ENCODE peak calls at places on chromosomes 2 and 18, in seven cellular contexts. One of them, this sample, is unnamed.

GRCh38 chr2:146820672-146821071 is 1024.2 kb upstream of the ACVR2A start:
- DNase-seq in transverse colon: no peak
- DNase-seq in right lobe of liver: no peak
- DNase-seq in sigmoid colon: no peak
- DNase-seq in lower leg skin: no peak
- DNase-seq in stomach: no peak
- DNase-seq in upper lobe of left lung: no peak
- DNase-seq in this sample: no peak

GRCh38 chr2:27710640-27711430 is 47.1 kb downstream of the SLC4A1AP start:
- DNase-seq in transverse colon: no peak
- DNase-seq in right lobe of liver: no peak
- DNase-seq in sigmoid colon: no peak
- DNase-seq in lower leg skin: no peak
- DNase-seq in stomach: no peak
- DNase-seq in upper lobe of left lung: peak
- DNase-seq in this sample: peak

GRCh38 chr18:51188024-51188701 is 9.3 kb downstream of the MEX3C start:
- DNase-seq in transverse colon: no peak
- DNase-seq in right lobe of liver: no peak
- DNase-seq in sigmoid colon: no peak
- DNase-seq in lower leg skin: no peak
- DNase-seq in stomach: no peak
- DNase-seq in upper lobe of left lung: no peak
- DNase-seq in this sample: no peak

GRCh38 chr2:61266653-61267505 is 104.9 kb downstream of the C2orf74 start:
- DNase-seq in transverse colon: no peak
- DNase-seq in right lobe of liver: no peak
- DNase-seq in sigmoid colon: no peak
- DNase-seq in lower leg skin: no peak
- DNase-seq in stomach: no peak
- DNase-seq in upper lobe of left lung: no peak
- DNase-seq in this sample: no peak

GRCh38 chr2:28544405-28544914 is 48.6 kb downstream of the PLB1 start:
- DNase-seq in transverse colon: peak
- DNase-seq in right lobe of liver: no peak
- DNase-seq in sigmoid colon: peak
- DNase-seq in lower leg skin: no peak
- DNase-seq in stomach: no peak
- DNase-seq in upper lobe of left lung: no peak
- DNase-seq in this sample: no peak

GRCh38 chr2:98460573-98461560 is 16.2 kb downstream of the INPP4A start:
- DNase-seq in transverse colon: peak
- DNase-seq in right lobe of liver: no peak
- DNase-seq in sigmoid colon: peak
- DNase-seq in lower leg skin: no peak
- DNase-seq in stomach: peak
- DNase-seq in upper lobe of left lung: no peak
- DNase-seq in this sample: peak

GRCh38 chr2:233034091-233034882 is 1.8 kb downstream of the NEU2 start:
- DNase-seq in transverse colon: no peak
- DNase-seq in right lobe of liver: no peak
- DNase-seq in sigmoid colon: no peak
- DNase-seq in lower leg skin: no peak
- DNase-seq in stomach: no peak
- DNase-seq in upper lobe of left lung: no peak
- DNase-seq in this sample: no peak

GRCh38 chr2:58939388-58939787 is 698.3 kb upstream of the FANCL start:
- DNase-seq in transverse colon: no peak
- DNase-seq in right lobe of liver: no peak
- DNase-seq in sigmoid colon: no peak
- DNase-seq in lower leg skin: no peak
- DNase-seq in stomach: no peak
- DNase-seq in upper lobe of left lung: no peak
- DNase-seq in this sample: no peak

DNA sequence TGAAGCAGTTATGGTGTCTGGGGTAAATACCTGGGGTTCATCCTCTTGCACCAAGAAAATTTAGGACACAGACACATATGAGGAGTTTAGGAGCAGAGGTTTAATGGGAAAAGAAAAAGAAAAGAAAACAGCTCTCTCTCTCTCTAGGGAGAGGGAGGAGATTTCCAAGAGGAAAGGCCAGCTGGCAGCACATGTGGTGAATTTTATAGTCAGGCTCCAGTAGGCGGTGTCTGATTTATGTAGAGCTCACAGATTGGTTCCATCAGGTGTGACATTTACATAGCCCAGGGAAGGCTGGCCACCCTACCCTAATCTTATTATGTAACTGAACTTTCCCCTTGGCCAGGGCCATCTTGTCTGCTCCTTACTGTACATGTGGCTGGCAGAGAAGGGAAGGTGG is 297.5 kb upstream of the RGPD4 start:
- DNase-seq in transverse colon: no peak
- DNase-seq in right lobe of liver: no peak
- DNase-seq in sigmoid colon: no peak
- DNase-seq in lower leg skin: no peak
- DNase-seq in stomach: no peak
- DNase-seq in upper lobe of left lung: no peak
- DNase-seq in this sample: no peak
- TF ChIP-seq CTCF in transverse colon: no peak
- TF ChIP-seq CTCF in right lobe of liver: no peak
- TF ChIP-seq CTCF in sigmoid colon: no peak
- TF ChIP-seq CTCF in lower leg skin: no peak
- TF ChIP-seq CTCF in stomach: no peak
- TF ChIP-seq CTCF in upper lobe of left lung: no peak
- TF ChIP-seq CTCF in this sample: no peak

DNA sequence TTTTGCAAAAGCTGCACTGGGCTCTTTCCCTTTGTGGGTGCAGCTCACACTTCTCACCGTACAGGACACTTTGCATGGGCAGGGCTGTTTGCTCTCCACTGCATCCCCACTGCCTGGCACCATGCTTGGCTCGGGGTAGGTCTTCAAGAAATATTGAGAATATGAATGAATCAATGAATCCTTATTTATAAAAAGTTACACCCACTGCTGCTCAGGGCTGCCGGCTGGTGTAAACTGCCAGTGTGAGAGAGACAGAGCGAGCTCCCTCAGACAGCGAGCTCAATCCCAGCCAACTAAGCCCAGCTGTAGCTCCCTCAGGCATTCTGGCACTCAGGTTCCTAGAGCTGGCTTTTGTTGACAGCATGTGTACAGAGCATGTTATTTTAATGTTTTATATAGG is 3.4 kb downstream of the TMEM185B start:
- DNase-seq in transverse colon: no peak
- DNase-seq in right lobe of liver: no peak
- DNase-seq in sigmoid colon: no peak
- DNase-seq in lower leg skin: no peak
- DNase-seq in stomach: peak
- DNase-seq in upper lobe of left lung: no peak
- DNase-seq in this sample: no peak
- H3K4me3 ChIP-seq in transverse colon: no peak
- H3K4me3 ChIP-seq in right lobe of liver: no peak
- H3K4me3 ChIP-seq in sigmoid colon: no peak
- H3K4me3 ChIP-seq in lower leg skin: no peak
- H3K4me3 ChIP-seq in stomach: no peak
- H3K4me3 ChIP-seq in upper lobe of left lung: no peak
- H3K4me3 ChIP-seq in this sample: no peak

GRCh38 chr2:888906-889566 is 61.6 kb upstream of the SNTG2 start:
- DNase-seq in transverse colon: no peak
- DNase-seq in right lobe of liver: no peak
- DNase-seq in sigmoid colon: no peak
- DNase-seq in lower leg skin: no peak
- DNase-seq in stomach: no peak
- DNase-seq in upper lobe of left lung: no peak
- DNase-seq in this sample: no peak
- TF ChIP-seq POLR2A in transverse colon: no peak
- TF ChIP-seq POLR2A in right lobe of liver: no peak
- TF ChIP-seq POLR2A in sigmoid colon: no peak
- TF ChIP-seq POLR2A in lower leg skin: no peak
- TF ChIP-seq POLR2A in stomach: no peak
- TF ChIP-seq POLR2A in upper lobe of left lung: no peak
- TF ChIP-seq POLR2A in this sample: no peak

GRCh38 chr2:105294844-105295481 is 34.6 kb downstream of the TGFBRAP1 start:
- DNase-seq in transverse colon: no peak
- DNase-seq in right lobe of liver: no peak
- DNase-seq in sigmoid colon: no peak
- DNase-seq in lower leg skin: no peak
- DNase-seq in stomach: peak
- DNase-seq in upper lobe of left lung: no peak
- DNase-seq in this sample: peak
- TF ChIP-seq CTCF in transverse colon: no peak
- TF ChIP-seq CTCF in right lobe of liver: peak
- TF ChIP-seq CTCF in sigmoid colon: no peak
- TF ChIP-seq CTCF in lower leg skin: no peak
- TF ChIP-seq CTCF in stomach: peak
- TF ChIP-seq CTCF in upper lobe of left lung: peak
- TF ChIP-seq CTCF in this sample: peak

GRCh38 chr2:168107322-168107721 is 140.1 kb downstream of the STK39 start:
- DNase-seq in transverse colon: no peak
- DNase-seq in right lobe of liver: no peak
- DNase-seq in sigmoid colon: no peak
- DNase-seq in lower leg skin: no peak
- DNase-seq in stomach: no peak
- DNase-seq in upper lobe of left lung: no peak
- DNase-seq in this sample: no peak

GRCh38 chr2:168105127-168105683 is 142.2 kb downstream of the STK39 start:
- DNase-seq in transverse colon: no peak
- DNase-seq in right lobe of liver: no peak
- DNase-seq in sigmoid colon: no peak
- DNase-seq in lower leg skin: no peak
- DNase-seq in stomach: no peak
- DNase-seq in upper lobe of left lung: no peak
- DNase-seq in this sample: no peak
- H3K4me3 ChIP-seq in transverse colon: no peak
- H3K4me3 ChIP-seq in right lobe of liver: no peak
- H3K4me3 ChIP-seq in sigmoid colon: no peak
- H3K4me3 ChIP-seq in lower leg skin: no peak
- H3K4me3 ChIP-seq in stomach: no peak
- H3K4me3 ChIP-seq in upper lobe of left lung: no peak
- H3K4me3 ChIP-seq in this sample: no peak

GRCh38 chr2:36427790-36428243 is 72.2 kb downstream of the CRIM1 start:
- DNase-seq in transverse colon: no peak
- DNase-seq in right lobe of liver: no peak
- DNase-seq in sigmoid colon: no peak
- DNase-seq in lower leg skin: no peak
- DNase-seq in stomach: no peak
- DNase-seq in upper lobe of left lung: no peak
- DNase-seq in this sample: no peak
- TF ChIP-seq POLR2A in transverse colon: no peak
- TF ChIP-seq POLR2A in right lobe of liver: no peak
- TF ChIP-seq POLR2A in sigmoid colon: no peak
- TF ChIP-seq POLR2A in lower leg skin: no peak
- TF ChIP-seq POLR2A in stomach: no peak
- TF ChIP-seq POLR2A in upper lobe of left lung: no peak
- TF ChIP-seq POLR2A in this sample: no peak

GRCh38 chr2:40113997-40114396 is 334.9 kb upstream of the THUMPD2 start:
- DNase-seq in transverse colon: no peak
- DNase-seq in right lobe of liver: no peak
- DNase-seq in sigmoid colon: no peak
- DNase-seq in lower leg skin: no peak
- DNase-seq in stomach: no peak
- DNase-seq in upper lobe of left lung: no peak
- DNase-seq in this sample: no peak
- TF ChIP-seq CTCF in transverse colon: no peak
- TF ChIP-seq CTCF in right lobe of liver: no peak
- TF ChIP-seq CTCF in sigmoid colon: no peak
- TF ChIP-seq CTCF in lower leg skin: no peak
- TF ChIP-seq CTCF in stomach: no peak
- TF ChIP-seq CTCF in upper lobe of left lung: no peak
- TF ChIP-seq CTCF in this sample: no peak